ENCODE peak calls at places on chromosomes 12 and 14, in five cellular contexts. P is HepG2, E is GM12878, L is H1, H is K562. Q is an unnamed sample.

GRCh38 chr12:116635487-116635886 is 76.3 kb downstream of the MAP1LC3B2 start:
- DNase-seq in P (no peak), E (no peak), L (no peak), H (no peak), Q (no peak)

GRCh38 chr14:60643443-60644402 is 5.6 kb downstream of the SIX1 start:
- DNase-seq in P (peak), E (no peak), L (no peak), H (no peak), Q (no peak)

GRCh38 chr14:99884834-99885648 is 91.8 kb downstream of the EML1 start:
- DNase-seq in P (peak), E (peak), L (no peak), H (peak), Q (peak)

GRCh38 chr12:2891240-2892053 is 756 bp downstream of the TULP3 start:
- DNase-seq in P (peak), E (no peak), L (no peak), H (no peak), Q (no peak)

GRCh38 chr14:68312884-68313725 is 479.8 kb downstream of the ZFP36L1 start:
- DNase-seq in P (no peak), E (peak), L (no peak), H (no peak), Q (no peak)

GRCh38 chr12:41772478-41772877 is 372.2 kb downstream of the GXYLT1 start:
- DNase-seq in P (no peak), E (no peak), L (no peak), H (no peak), Q (no peak)

GRCh38 chr12:97267166-97267565 is 195.4 kb upstream of the RMST start:
- DNase-seq in P (no peak), E (no peak), L (no peak), H (no peak), Q (no peak)

GRCh38 chr14:91996951-91997371 is 42.9 kb downstream of the TRIP11 start:
- DNase-seq in P (peak), E (no peak), L (no peak), H (peak), Q (peak)

GRCh38 chr12:105773501-105773900 is 365.3 kb downstream of the NUAK1 start:
- DNase-seq in P (no peak), E (no peak), L (no peak), H (no peak), Q (no peak)

GRCh38 chr12:79057540-79057939 is 193.0 kb downstream of the SYT1 start:
- DNase-seq in P (no peak), E (no peak), L (no peak), H (no peak), Q (no peak)

GRCh38 chr12:110565919-110566871 is 16.9 kb downstream of the PPTC7 start:
- DNase-seq in P (peak), E (no peak), L (no peak), H (no peak), Q (no peak)

GRCh38 chr12:6061661-6062060 is 62.8 kb downstream of the VWF start:
- DNase-seq in P (no peak), E (no peak), L (no peak), H (no peak), Q (no peak)

GRCh38 chr14:58808828-58809227 is 171.1 kb downstream of the DACT1 start:
- DNase-seq in P (no peak), E (no peak), L (no peak), H (no peak), Q (no peak)

GRCh38 chr12:92063641-92064040 is 82.0 kb downstream of the BTG1 start:
- DNase-seq in P (no peak), E (no peak), L (no peak), H (no peak), Q (no peak)

GRCh38 chr14:101781240-101782061 is 19.9 kb downstream of the PPP2R5C start:
- DNase-seq in P (no peak), E (no peak), L (no peak), H (no peak), Q (no peak)

GRCh38 chr12:18798445-18799139 is 60.7 kb downstream of the CAPZA3 start:
- DNase-seq in P (peak), E (no peak), L (no peak), H (no peak), Q (no peak)

GRCh38 chr12:69880566-69880965 is 55.5 kb downstream of the MYRFL start:
- DNase-seq in P (no peak), E (no peak), L (no peak), H (no peak), Q (peak)

GRCh38 chr12:106113446-106114083 is 25.2 kb downstream of the NUAK1 start:
- DNase-seq in P (no peak), E (no peak), L (no peak), H (no peak), Q (no peak)

GRCh38 chr12:81558031-81558430 is 201.1 kb downstream of the PPFIA2 start:
- DNase-seq in P (no peak), E (no peak), L (no peak), H (no peak), Q (no peak)

GRCh38 chr12:47828967-47829482 is 9.3 kb upstream of the HDAC7 start:
- DNase-seq in P (no peak), E (no peak), L (no peak), H (peak), Q (peak)

GRCh38 chr12:46562625-46563228 is 190.2 kb upstream of the SLC38A2 start:
- DNase-seq in P (peak), E (no peak), L (no peak), H (no peak), Q (no peak)

GRCh38 chr14:61332658-61333029 is 11.3 kb downstream of the PRKCH start:
- DNase-seq in P (peak), E (no peak), L (no peak), H (no peak), Q (no peak)

DNA sequence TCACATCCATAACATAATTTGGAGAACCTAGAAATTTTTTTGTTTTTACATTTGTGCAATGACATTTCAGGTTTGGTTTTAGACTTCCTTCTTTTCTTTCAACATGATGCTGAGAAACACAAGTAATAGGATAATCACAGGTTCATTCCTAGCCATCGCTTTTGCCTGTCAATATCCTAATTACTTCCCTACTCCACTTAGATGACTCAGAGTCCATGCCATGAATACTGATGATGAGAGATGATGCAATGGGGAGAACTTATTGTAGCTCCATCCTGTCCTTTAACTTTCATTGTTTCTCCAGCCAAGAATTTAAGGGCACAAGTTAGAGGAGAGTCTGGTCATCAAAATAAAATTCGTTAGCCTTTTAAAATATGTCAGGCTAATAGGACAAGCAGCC is 101.3 kb downstream of the PTPRO start:
- DNase-seq in P (no peak), E (no peak), L (no peak), H (no peak), Q (no peak)
- TF ChIP-seq SP1 in P (no peak), E (no peak), L (no peak), H (no peak), Q (no peak)

GRCh38 chr14:50616275-50616674 is 51.8 kb downstream of the SAV1 start:
- DNase-seq in P (no peak), E (no peak), L (no peak), H (no peak), Q (no peak)

GRCh38 chr14:50620341-50620740 is 47.8 kb downstream of the SAV1 start:
- DNase-seq in P (no peak), E (no peak), L (no peak), H (no peak), Q (no peak)

GRCh38 chr14:50622978-50623377 is 45.1 kb downstream of the SAV1 start:
- DNase-seq in P (no peak), E (no peak), L (no peak), H (no peak), Q (no peak)

GRCh38 chr14:50615566-50615965 is 52.5 kb downstream of the SAV1 start:
- DNase-seq in P (no peak), E (no peak), L (no peak), H (no peak), Q (no peak)

DNA sequence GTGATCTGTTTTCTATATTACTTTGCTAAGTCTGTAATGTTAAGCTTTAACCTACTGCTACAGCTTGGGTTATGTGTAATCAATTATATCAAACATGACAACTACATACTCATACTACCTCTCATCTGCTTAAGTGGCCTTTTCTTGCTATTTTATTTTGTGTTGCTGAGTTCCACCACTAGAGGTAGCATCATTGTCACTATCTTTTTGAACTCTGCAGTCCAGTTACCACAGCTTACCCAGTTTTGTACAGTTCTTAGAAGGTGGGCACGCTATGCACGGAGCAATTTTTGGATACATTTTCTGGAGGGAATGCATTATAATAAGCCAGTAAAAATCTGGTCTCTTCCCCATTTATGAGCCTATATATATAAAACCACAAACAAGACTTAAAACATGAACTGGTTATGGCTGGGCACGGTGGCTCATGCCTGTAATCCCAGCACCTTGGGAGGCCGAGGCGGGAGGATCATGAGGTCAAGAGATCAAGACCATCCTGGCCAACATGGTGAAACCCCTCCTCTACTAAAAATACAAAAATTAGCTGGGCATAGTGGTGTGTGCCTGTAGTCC is 48.5 kb downstream of the SAV1 start:
- DNase-seq in P (peak), E (peak), L (no peak), H (no peak), Q (peak)
- TF ChIP-seq ZNF274 in P (no peak), E (no peak), L (no peak), H (no peak), Q (no peak)

GRCh38 chr12:68614772-68615171 is 4.1 kb downstream of the RAP1B start:
- DNase-seq in P (no peak), E (no peak), L (no peak), H (no peak), Q (no peak)
- H3K4me2 ChIP-seq in P (peak), E (peak), L (no peak), H (peak), Q (no peak)

GRCh38 chr12:77736219-77736965 is 94.3 kb upstream of the NAV3 start:
- DNase-seq in P (no peak), E (no peak), L (no peak), H (no peak), Q (no peak)

GRCh38 chr12:77734489-77734888 is 96.2 kb upstream of the NAV3 start:
- DNase-seq in P (no peak), E (no peak), L (no peak), H (no peak), Q (no peak)
- TF ChIP-seq SP1 in P (no peak), E (no peak), L (no peak), H (no peak), Q (no peak)

GRCh38 chr12:100163416-100164152 is 20.9 kb upstream of the BLTP3B start:
- DNase-seq in P (no peak), E (no peak), L (peak), H (peak), Q (peak)
- TF ChIP-seq ZNF274 in P (no peak), E (no peak), L (no peak), H (no peak), Q (no peak)

DNA sequence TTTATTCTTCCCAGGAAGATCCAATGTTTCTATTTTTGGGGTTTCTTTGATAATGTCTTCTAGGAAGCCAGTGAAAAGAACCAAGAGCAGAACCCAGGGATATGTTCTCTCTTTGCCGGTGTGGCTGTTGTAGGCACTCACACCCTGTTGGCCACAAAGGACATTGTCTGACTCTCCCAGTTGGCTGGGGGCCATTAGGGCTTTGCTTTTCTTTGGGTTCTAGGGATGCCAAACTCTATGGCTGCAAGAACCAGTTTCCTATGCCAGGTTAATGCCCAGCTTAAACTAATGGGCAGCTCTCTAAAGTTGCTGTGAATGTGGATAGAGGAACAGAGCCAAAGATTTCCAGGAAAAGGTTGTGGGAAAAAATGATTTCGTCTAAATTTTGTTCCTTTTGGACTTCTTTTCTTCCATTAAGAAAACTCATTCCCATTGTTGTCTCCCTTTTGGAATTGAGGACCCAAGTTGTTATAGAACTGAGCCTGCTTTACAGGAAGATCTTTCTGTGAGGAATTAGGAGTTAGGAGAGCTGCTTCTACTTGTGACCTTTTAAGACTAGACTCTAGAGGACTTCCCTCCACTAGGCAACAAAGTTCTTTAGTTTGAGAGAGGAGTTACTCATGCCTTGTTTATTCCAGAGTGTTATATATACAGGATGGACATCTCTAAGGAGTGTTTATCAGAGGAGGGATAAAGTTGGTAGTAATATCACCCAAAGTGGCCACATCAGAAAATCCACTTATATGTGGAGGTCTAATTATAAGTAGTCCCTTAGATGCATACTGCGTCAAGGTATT is 13.1 kb downstream of the COPZ1 start:
- DNase-seq in P (no peak), E (no peak), L (no peak), H (peak), Q (no peak)
- H3K4me2 ChIP-seq in P (no peak), E (no peak), L (no peak), H (peak), Q (no peak)

GRCh38 chr12:83865431-83865830 is 1047.2 kb downstream of the SLC6A15 start:
- DNase-seq in P (no peak), E (no peak), L (no peak), H (no peak), Q (no peak)
- TF ChIP-seq SP1 in P (no peak), E (no peak), L (no peak), H (no peak), Q (no peak)

DNA sequence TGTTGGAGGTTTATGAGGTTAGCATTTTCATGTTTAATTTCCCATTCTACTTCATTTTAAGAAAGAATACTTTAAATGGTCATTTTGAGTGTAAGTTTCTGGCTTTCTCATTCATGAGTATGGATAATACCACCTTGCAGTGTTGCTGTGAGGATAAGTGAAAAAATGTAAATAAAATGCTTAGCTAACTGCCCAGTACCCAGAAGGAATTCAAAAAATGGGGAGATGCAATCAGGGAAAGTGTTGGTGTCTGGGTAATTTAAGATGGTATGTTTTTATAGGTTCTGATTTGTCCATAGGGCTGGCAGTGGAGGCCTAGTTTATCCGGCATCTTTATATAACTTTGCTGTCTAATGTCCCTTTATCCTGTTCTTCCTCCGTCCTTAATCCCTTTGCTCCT is 35.5 kb downstream of the NUBPL start:
- DNase-seq in P (no peak), E (no peak), L (no peak), H (no peak), Q (no peak)
- TF ChIP-seq ZNF274 in P (no peak), E (no peak), L (no peak), H (no peak), Q (no peak)

Q was measured in HCT116.